ENCODE peak calls at places on chromosomes 11 and 22, in ten cellular contexts. Q, F, B, V, C, X, A, R, S and Z are unnamed samples.

GRCh38 chr22:45959719-45960476 is 17.1 kb downstream of the WNT7B start:
- DNase-seq in Q (no peak), F (no peak), B (no peak), V (no peak), C (no peak), X (no peak), A (no peak), R (no peak), S (no peak), Z (no peak)

GRCh38 chr11:11774928-11775327 is 66.8 kb upstream of the USP47 start:
- DNase-seq in Q (no peak), F (no peak), B (no peak), V (no peak), C (no peak), X (no peak), A (no peak), R (no peak), S (no peak), Z (no peak)

GRCh38 chr11:123448798-123449197 is 18.7 kb downstream of the GRAMD1B start:
- DNase-seq in Q (no peak), F (no peak), B (no peak), V (no peak), C (no peak), X (no peak), A (no peak), R (no peak), S (no peak), Z (no peak)

GRCh38 chr22:37990302-37990701 is 5.9 kb upstream of the SOX10 start:
- DNase-seq in Q (no peak), F (no peak), B (no peak), V (no peak), C (no peak), X (no peak), A (no peak), R (no peak), S (no peak), Z (no peak)

GRCh38 chr11:94218372-94218771 is 86.0 kb upstream of the IZUMO1R start:
- DNase-seq in Q (no peak), F (no peak), B (no peak), V (no peak), C (peak; percentile 8), X (no peak), A (no peak), R (no peak), S (no peak), Z (no peak)

GRCh38 chr11:13339196-13340153 is 61.9 kb downstream of the BMAL1 start:
- DNase-seq in Q (no peak), F (peak; percentile 83), B (peak; percentile 40), V (no peak), C (peak; percentile 33), X (peak; percentile 24), A (peak; percentile 98), R (peak; percentile 95), S (no peak), Z (peak; percentile 49)

GRCh38 chr11:11142359-11142758 is 210.7 kb downstream of the CSNK2A3 start:
- DNase-seq in Q (no peak), F (no peak), B (no peak), V (no peak), C (no peak), X (no peak), A (no peak), R (no peak), S (no peak), Z (no peak)

GRCh38 chr11:9461760-9462134 is 935 bp downstream of the ZNF143 start:
- DNase-seq in Q (no peak), F (peak; percentile 13), B (no peak), V (no peak), C (no peak), X (no peak), A (peak; percentile 27), R (peak; percentile 33), S (no peak), Z (no peak)

GRCh38 chr11:71198823-71199165 is 53.6 kb downstream of the SHANK2 start:
- DNase-seq in Q (no peak), F (no peak), B (no peak), V (no peak), C (no peak), X (no peak), A (no peak), R (no peak), S (no peak), Z (no peak)

GRCh38 chr11:72831521-72832300 is 17.5 kb downstream of the ATG16L2 start:
- DNase-seq in Q (peak; percentile 90), F (peak; percentile 74), B (peak; percentile 87), V (peak; percentile 90), C (peak; percentile 69), X (peak; percentile 90), A (peak; percentile 39), R (peak; percentile 78), S (peak; percentile 83), Z (peak; percentile 48)

GRCh38 chr11:106961518-106961917 is 56.8 kb downstream of the GUCY1A2 start:
- DNase-seq in Q (no peak), F (no peak), B (no peak), V (no peak), C (no peak), X (no peak), A (peak; percentile 92), R (peak; percentile 91), S (no peak), Z (no peak)

GRCh38 chr11:126133902-126134301 is 71.2 kb upstream of the CDON start:
- DNase-seq in Q (no peak), F (no peak), B (no peak), V (no peak), C (no peak), X (no peak), A (no peak), R (no peak), S (no peak), Z (no peak)

GRCh38 chr11:78786086-78786485 is 211.4 kb upstream of the NARS2 start:
- DNase-seq in Q (no peak), F (no peak), B (no peak), V (no peak), C (no peak), X (no peak), A (no peak), R (no peak), S (no peak), Z (no peak)

GRCh38 chr11:23727821-23728220 is 769.0 kb upstream of the LUZP2 start:
- DNase-seq in Q (no peak), F (no peak), B (peak; percentile 19), V (no peak), C (no peak), X (no peak), A (peak; percentile 87), R (peak; percentile 50), S (no peak), Z (no peak)

GRCh38 chr11:8060146-8060719 is 20.8 kb upstream of the TUB start:
- DNase-seq in Q (no peak), F (no peak), B (no peak), V (no peak), C (no peak), X (no peak), A (no peak), R (no peak), S (no peak), Z (no peak)

GRCh38 chr11:11842426-11843008 is 745 bp downstream of the USP47 start:
- DNase-seq in Q (peak; percentile 51), F (peak; percentile 66), B (peak; percentile 47), V (no peak), C (peak; percentile 75), X (peak; percentile 70), A (peak; percentile 80), R (peak; percentile 87), S (peak; percentile 75), Z (peak; percentile 77)

GRCh38 chr22:38984224-38984623 is 2.1 kb downstream of the APOBEC3B start:
- DNase-seq in Q (no peak), F (no peak), B (no peak), V (no peak), C (no peak), X (no peak), A (no peak), R (no peak), S (no peak), Z (no peak)

GRCh38 chr11:3855808-3856491 is 486 bp downstream of the STIM1 start:
- DNase-seq in Q (no peak), F (peak; percentile 49), B (peak; percentile 59), V (peak; percentile 57), C (peak; percentile 60), X (peak; percentile 51), A (no peak), R (no peak), S (peak; percentile 57), Z (peak; percentile 77)

GRCh38 chr11:116849491-116849890 is 12.1 kb upstream of the APOA1 start:
- DNase-seq in Q (no peak), F (no peak), B (no peak), V (no peak), C (peak; percentile 39), X (no peak), A (no peak), R (no peak), S (no peak), Z (no peak)

GRCh38 chr11:61555051-61555969 is 25.6 kb downstream of the SYT7 start:
- DNase-seq in Q (no peak), F (peak; percentile 35), B (no peak), V (peak; percentile 66), C (no peak), X (no peak), A (no peak), R (no peak), S (no peak), Z (no peak)
- TF ChIP-seq CTCF in Q (no peak), F (no peak), B (no peak), V (peak; percentile 49), C (no peak), X (no peak), A (no peak), R (peak; percentile 2), S (no peak), Z (peak; percentile 30)

GRCh38 chr11:19800162-19800561 is 87.5 kb downstream of the NAV2 start:
- DNase-seq in Q (peak; percentile 43), F (no peak), B (no peak), V (peak; percentile 27), C (no peak), X (peak; percentile 41), A (no peak), R (no peak), S (no peak), Z (peak; percentile 3)
- TF ChIP-seq CTCF in Q (peak; percentile 33), F (peak; percentile 11), B (no peak), V (no peak), C (no peak), X (no peak), A (peak; percentile 8), R (peak; percentile 34), S (peak; percentile 17), Z (no peak)

GRCh38 chr11:38577769-38578168 is 1979.7 kb upstream of the RAG2 start:
- DNase-seq in Q (no peak), F (no peak), B (no peak), V (no peak), C (no peak), X (no peak), A (no peak), R (no peak), S (no peak), Z (no peak)
- TF ChIP-seq CTCF in Q (no peak), F (no peak), B (no peak), V (no peak), C (no peak), X (no peak), A (no peak), R (no peak), S (no peak), Z (no peak)

DNA sequence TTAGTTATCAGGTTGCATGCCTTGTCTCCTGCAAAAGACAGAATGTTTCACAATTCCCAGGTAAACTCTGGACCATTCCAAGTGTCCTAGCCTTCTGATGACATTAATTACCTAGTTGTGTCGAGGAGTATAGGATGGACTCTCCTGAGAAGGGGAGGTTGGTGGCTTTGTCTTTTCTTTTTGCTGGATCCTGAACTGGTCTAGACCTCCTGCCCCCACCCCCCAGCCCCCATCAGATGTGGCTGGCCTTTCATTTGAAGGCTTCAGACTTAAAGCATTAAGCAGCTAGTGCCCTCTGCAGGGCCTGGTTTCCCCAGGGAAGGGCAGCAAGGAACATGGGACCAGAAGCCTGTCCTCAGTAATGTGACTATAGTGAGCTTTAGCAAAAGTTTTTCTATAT is 9.7 kb downstream of the MCAM start:
- DNase-seq in Q (no peak), F (no peak), B (no peak), V (no peak), C (no peak), X (no peak), A (no peak), R (no peak), S (no peak), Z (no peak)
- TF ChIP-seq CTCF in Q (peak; percentile 7), F (no peak), B (no peak), V (no peak), C (no peak), X (no peak), A (no peak), R (no peak), S (no peak), Z (no peak)